ENCODE peak calls at places on chromosomes 5 and 9, in six cellular contexts. U is PC-3, S is right lobe of liver, L is stomach, N is heart left ventricle, K is lower lobe of right lung. T is an unnamed sample. For H3K36me3, the result is how much of the 10 kb centered on the place peaks cover.

GRCh38 chr5:180541710-180542109 is 47.5 kb downstream of the CNOT6 start:
- DNase-seq in N (no peak), L (no peak), K (no peak), S (no peak), U (no peak), T (no peak)

GRCh38 chr5:162573758-162574157 is 506.2 kb downstream of the GABRG2 start:
- DNase-seq in S (no peak), N (no peak), K (no peak), L (no peak), U (no peak), T (no peak)

GRCh38 chr9:105308448-105309412 is 64.3 kb downstream of the SLC44A1 start:
- DNase-seq in N (no peak), S (no peak), L (no peak), K (no peak), U (no peak), T (no peak)

GRCh38 chr5:78275998-78276543 is 18.4 kb downstream of the AP3B1 start:
- DNase-seq in L (no peak), S (no peak), K (no peak), N (no peak), U (no peak), T (no peak)

GRCh38 chr9:107177857-107178256 is 105.2 kb upstream of the RAD23B start:
- DNase-seq in L (no peak), N (no peak), S (no peak), U (no peak), K (no peak), T (no peak)

GRCh38 chr5:132257131-132258101 is at the start of gene PDLIM4:
- DNase-seq in N (peak), K (no peak), L (no peak), U (no peak), S (no peak), T (peak)

GRCh38 chr9:32525506-32525905 is 490 bp downstream of the RIGI start:
- DNase-seq in L (no peak), N (no peak), S (no peak), K (no peak), U (no peak), T (no peak)

GRCh38 chr9:101536938-101537337 is 3.3 kb downstream of the RNF20 start:
- DNase-seq in L (no peak), N (no peak), S (no peak), K (no peak), U (peak), T (no peak)

GRCh38 chr5:133742370-133743036 is 130.2 kb upstream of the FSTL4 start:
- DNase-seq in U (no peak), N (peak), S (no peak), L (no peak), K (no peak), T (no peak)

GRCh38 chr5:148952097-148952828 is 110.6 kb downstream of the SH3TC2 start:
- DNase-seq in S (no peak), N (no peak), U (no peak), L (no peak), K (no peak), T (no peak)

GRCh38 chr5:151262532-151262931 is 9.5 kb downstream of the GM2A start:
- DNase-seq in L (no peak), K (no peak), U (no peak), N (no peak), S (no peak), T (no peak)

GRCh38 chr5:151259931-151260330 is 6.9 kb downstream of the GM2A start:
- DNase-seq in L (no peak), S (no peak), K (no peak), U (no peak), N (no peak), T (no peak)

GRCh38 chr5:151267481-151268275 is 14.7 kb downstream of the GM2A start:
- DNase-seq in K (no peak), U (peak), S (no peak), L (no peak), N (no peak), T (no peak)

GRCh38 chr5:151258771-151259170 is 5.8 kb downstream of the GM2A start:
- DNase-seq in S (no peak), N (no peak), L (no peak), U (no peak), K (no peak), T (no peak)

GRCh38 chr5:151264113-151264512 is 11.1 kb downstream of the GM2A start:
- DNase-seq in U (peak), K (no peak), L (no peak), S (no peak), N (no peak), T (no peak)
- TF ChIP-seq CTCF in U (peak), K (no peak), L (no peak), S (no peak), N (no peak), T (no peak)

GRCh38 chr9:93523518-93524144 is 52.8 kb upstream of the PHF2 start:
- DNase-seq in S (no peak), N (no peak), U (no peak), L (no peak), K (no peak), T (no peak)

GRCh38 chr9:93531374-93531773 is 45.0 kb upstream of the PHF2 start:
- DNase-seq in L (no peak), S (no peak), N (no peak), K (no peak), U (peak), T (no peak)

GRCh38 chr9:93520523-93520922 is 55.9 kb upstream of the PHF2 start:
- DNase-seq in K (no peak), N (no peak), S (no peak), L (no peak), U (no peak), T (no peak)

GRCh38 chr9:93522736-93523135 is 53.6 kb upstream of the PHF2 start:
- DNase-seq in K (no peak), U (no peak), S (no peak), L (no peak), N (no peak), T (no peak)

DNA sequence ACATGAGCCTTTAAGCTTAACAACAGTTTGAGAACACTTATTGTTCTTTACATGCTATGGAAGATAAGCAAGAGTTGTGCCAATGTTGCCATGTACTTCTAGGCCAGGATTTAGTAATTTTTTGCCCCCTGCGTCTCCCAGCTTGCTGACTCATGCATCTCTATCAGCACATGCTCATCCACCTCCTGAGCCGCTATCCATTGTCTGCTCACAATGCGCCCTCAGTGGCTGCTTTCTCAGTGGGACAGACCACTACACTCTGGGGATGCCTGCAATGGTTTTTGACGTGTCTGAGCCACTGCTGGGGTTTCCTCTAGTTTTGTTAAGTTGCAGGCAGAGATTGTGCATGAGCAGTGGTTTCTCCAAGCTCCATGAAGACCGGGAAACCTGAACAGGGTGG is 50.9 kb upstream of the PHF2 start:
- DNase-seq in L (no peak), K (no peak), U (no peak), N (no peak), S (no peak), T (no peak)
- H3K36me3 ChIP-seq in L (under half), K (half or more), U (under half), N (under half), S (half or more), T (under half)

GRCh38 chr5:54387031-54387430 is 68.5 kb upstream of the HSPB3 start:
- DNase-seq in N (no peak), U (no peak), S (no peak), L (no peak), K (no peak), T (no peak)
- H3K27ac ChIP-seq in N (peak), U (no peak), S (no peak), L (no peak), K (no peak), T (no peak)

DNA sequence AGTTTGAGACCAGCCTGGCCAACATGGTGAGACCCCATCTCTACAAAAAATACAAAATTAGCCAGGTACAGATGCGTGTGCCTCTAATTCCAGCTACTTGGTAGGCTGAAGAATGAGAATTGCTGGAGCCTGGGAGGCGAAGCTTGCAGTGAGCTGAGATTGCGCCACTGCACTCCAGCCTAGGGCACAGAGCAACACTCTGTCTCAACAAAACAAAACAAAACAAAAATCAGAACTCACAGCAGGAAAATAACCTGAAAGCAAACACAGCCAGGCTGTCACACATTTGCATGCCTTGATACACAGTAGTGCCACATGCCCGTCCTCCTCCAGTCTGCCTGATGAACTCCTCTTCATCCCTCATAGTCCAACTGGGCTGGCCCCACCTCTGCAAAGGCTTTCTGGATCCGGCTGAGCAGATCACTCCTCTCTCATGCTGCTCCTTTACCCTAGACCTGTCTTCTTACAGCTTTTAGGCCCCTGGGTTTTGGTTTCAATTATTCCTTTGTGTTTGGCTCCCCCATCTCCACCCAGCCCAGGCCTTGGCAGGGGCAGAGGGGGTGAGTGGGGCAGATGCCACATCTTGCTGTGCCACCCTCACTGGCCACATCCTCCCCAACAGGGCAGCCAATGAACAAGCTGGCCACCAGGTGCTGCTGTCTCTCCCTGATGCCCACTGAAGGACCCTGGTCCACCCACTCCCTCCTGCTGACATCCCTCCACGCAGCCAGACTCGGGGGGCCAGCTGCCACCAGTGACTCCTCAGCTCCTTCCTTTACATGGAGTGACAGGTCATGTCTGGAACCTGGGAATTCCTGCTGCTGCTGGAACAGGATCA is 62.0 kb upstream of the GGTA1 start:
- DNase-seq in N (no peak), K (no peak), L (no peak), S (no peak), U (no peak), T (no peak)
- TF ChIP-seq CTCF in N (no peak), K (no peak), L (no peak), S (no peak), U (peak), T (no peak)

DNA sequence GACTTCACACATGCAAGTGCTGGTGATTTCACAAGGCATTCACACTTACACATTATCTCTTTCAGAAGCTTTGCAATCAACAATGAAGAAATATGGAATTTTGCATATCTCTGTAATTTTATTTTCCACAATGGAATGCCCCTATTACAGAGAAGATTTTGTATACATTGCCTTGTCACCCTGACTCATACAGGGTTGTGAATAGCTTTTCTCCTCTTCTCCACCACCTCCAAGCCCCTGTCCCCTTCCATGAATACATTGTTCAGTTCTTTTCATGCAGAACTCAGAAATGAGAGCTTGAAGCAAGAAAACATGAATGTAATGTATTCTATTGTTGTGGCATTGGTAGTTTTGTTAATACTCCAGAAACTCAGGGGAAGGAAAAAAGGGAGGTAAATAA is 86.3 kb downstream of the SEMA6A start:
- DNase-seq in L (no peak), K (no peak), U (peak), S (no peak), N (no peak), T (no peak)
- H3K36me3 ChIP-seq in L (under half), K (under half), U (under half), S (under half), N (under half), T (under half)

GRCh38 chr5:154968953-154969352 is 28.1 kb downstream of the MRPL22 start:
- DNase-seq in L (no peak), S (no peak), U (no peak), K (no peak), N (no peak), T (no peak)

GRCh38 chr5:154966081-154966841 is 25.4 kb downstream of the MRPL22 start:
- DNase-seq in U (no peak), S (no peak), N (no peak), L (no peak), K (no peak), T (no peak)

GRCh38 chr5:154971501-154971900 is 30.6 kb downstream of the MRPL22 start:
- DNase-seq in U (no peak), K (no peak), L (no peak), N (no peak), S (no peak), T (no peak)

GRCh38 chr5:154970759-154971158 is 29.9 kb downstream of the MRPL22 start:
- DNase-seq in N (no peak), K (no peak), U (peak), L (no peak), S (no peak), T (no peak)

DNA sequence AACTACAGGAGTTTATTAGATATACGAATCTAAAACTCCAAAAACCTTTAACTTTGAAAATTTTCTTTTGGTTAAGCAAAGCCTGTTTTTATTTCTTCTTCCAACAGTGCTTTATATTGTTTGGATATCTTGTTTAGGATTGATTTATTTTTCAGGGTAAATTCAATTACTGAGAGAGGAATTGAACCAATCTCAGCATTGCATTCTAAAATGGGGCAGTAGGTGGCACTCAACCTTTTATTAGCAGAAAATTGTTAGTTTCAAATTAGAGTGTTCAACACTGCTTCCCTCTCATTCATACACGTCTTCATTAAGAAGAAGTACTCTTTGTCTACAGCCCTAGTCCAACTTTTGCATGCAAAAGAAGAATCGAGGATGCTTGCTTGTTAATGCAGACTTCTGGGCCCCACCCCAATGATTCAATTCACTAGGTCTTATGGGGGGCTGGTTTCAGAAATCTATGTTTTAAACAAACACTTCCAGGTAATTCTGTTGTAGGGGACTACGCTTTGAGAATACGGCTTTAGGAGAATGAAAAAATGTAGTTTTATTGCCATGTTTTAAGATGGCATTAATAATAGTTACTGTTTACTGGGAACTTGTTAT is 26.6 kb downstream of the MRPL22 start:
- DNase-seq in N (no peak), K (no peak), S (no peak), L (no peak), U (peak), T (no peak)
- H3K27ac ChIP-seq in N (no peak), K (no peak), S (no peak), L (no peak), U (no peak), T (no peak)

DNA sequence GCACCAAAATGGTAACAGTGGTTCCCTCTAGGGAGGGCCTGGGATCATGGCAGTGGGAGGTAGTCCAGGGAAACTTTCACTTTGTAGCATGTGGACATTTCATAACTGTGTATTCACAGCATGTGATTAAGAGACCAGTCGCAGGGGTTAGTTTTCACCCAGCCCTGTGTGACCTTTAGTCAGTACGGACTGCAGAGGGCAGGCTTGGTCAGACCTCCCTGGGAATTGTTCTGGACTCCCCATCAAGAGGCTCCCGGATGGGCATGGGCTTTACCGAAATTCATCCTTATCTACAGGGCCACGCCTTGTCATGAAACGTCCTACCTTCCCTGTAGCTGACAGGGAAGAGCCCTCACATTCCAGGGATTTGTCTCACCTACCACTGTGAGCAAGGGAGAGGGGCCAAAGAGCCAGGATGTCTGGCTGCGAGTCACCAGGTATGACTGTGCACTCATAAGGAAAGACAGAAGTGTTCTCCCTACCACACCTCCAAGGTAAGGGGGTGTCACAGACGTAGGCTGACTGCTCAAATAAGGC is 19.9 kb downstream of the GPX3 start:
- DNase-seq in N (no peak), U (peak), K (peak), L (no peak), S (peak), T (peak)
- TF ChIP-seq CTCF in N (no peak), U (peak), K (no peak), L (no peak), S (peak), T (peak)

T was measured in psoas muscle.